ENCODE peak calls at places on chromosomes 16 and 17, in six cellular contexts. One of them, this sample, is unnamed.
A peak's percentile ranks its signal among the peaks of the same experiment; 100 is the strongest.

GRCh38 chr16:81709369-81709900 is 69.7 kb upstream of the PLCG2 start:
- DNase-seq in AG10803: no peak
- DNase-seq in upper lobe of right lung: peak; percentile 54
- DNase-seq in tibial nerve: no peak
- DNase-seq in kidney epithelial cell: no peak
- DNase-seq in lung: no peak
- DNase-seq in this sample: no peak

GRCh38 chr16:48540222-48540900 is 69.6 kb downstream of the N4BP1 start:
- DNase-seq in AG10803: no peak
- DNase-seq in upper lobe of right lung: no peak
- DNase-seq in tibial nerve: no peak
- DNase-seq in kidney epithelial cell: no peak
- DNase-seq in lung: no peak
- DNase-seq in this sample: no peak

GRCh38 chr17:73645050-73645871 is 1.0 kb upstream of the SDK2 start:
- DNase-seq in AG10803: peak; percentile 32
- DNase-seq in upper lobe of right lung: peak; percentile 68
- DNase-seq in tibial nerve: no peak
- DNase-seq in kidney epithelial cell: no peak
- DNase-seq in lung: no peak
- DNase-seq in this sample: no peak

GRCh38 chr17:78624461-78625216 is 47.4 kb upstream of the DNAH17 start:
- DNase-seq in AG10803: no peak
- DNase-seq in upper lobe of right lung: no peak
- DNase-seq in tibial nerve: no peak
- DNase-seq in kidney epithelial cell: no peak
- DNase-seq in lung: no peak
- DNase-seq in this sample: no peak

GRCh38 chr17:10738516-10739258 is 8.9 kb upstream of the TMEM220 start:
- DNase-seq in AG10803: no peak
- DNase-seq in upper lobe of right lung: no peak
- DNase-seq in tibial nerve: no peak
- DNase-seq in kidney epithelial cell: no peak
- DNase-seq in lung: no peak
- DNase-seq in this sample: no peak

GRCh38 chr17:11944587-11944986 is 52.7 kb downstream of the ZNF18 start:
- DNase-seq in AG10803: no peak
- DNase-seq in upper lobe of right lung: no peak
- DNase-seq in tibial nerve: no peak
- DNase-seq in kidney epithelial cell: no peak
- DNase-seq in lung: no peak
- DNase-seq in this sample: no peak

GRCh38 chr17:65656390-65657250 is 95.2 kb upstream of the AXIN2 start:
- DNase-seq in AG10803: no peak
- DNase-seq in upper lobe of right lung: no peak
- DNase-seq in tibial nerve: no peak
- DNase-seq in kidney epithelial cell: no peak
- DNase-seq in lung: no peak
- DNase-seq in this sample: peak; percentile 21

GRCh38 chr17:27747462-27748359 is 52.6 kb downstream of the NOS2 start:
- DNase-seq in AG10803: no peak
- DNase-seq in upper lobe of right lung: no peak
- DNase-seq in tibial nerve: no peak
- DNase-seq in kidney epithelial cell: no peak
- DNase-seq in lung: no peak
- DNase-seq in this sample: no peak

GRCh38 chr17:28258347-28258887 is 60.6 kb upstream of the TMEM97 start:
- DNase-seq in AG10803: no peak
- DNase-seq in upper lobe of right lung: no peak
- DNase-seq in tibial nerve: no peak
- DNase-seq in kidney epithelial cell: no peak
- DNase-seq in lung: no peak
- DNase-seq in this sample: no peak

DNA sequence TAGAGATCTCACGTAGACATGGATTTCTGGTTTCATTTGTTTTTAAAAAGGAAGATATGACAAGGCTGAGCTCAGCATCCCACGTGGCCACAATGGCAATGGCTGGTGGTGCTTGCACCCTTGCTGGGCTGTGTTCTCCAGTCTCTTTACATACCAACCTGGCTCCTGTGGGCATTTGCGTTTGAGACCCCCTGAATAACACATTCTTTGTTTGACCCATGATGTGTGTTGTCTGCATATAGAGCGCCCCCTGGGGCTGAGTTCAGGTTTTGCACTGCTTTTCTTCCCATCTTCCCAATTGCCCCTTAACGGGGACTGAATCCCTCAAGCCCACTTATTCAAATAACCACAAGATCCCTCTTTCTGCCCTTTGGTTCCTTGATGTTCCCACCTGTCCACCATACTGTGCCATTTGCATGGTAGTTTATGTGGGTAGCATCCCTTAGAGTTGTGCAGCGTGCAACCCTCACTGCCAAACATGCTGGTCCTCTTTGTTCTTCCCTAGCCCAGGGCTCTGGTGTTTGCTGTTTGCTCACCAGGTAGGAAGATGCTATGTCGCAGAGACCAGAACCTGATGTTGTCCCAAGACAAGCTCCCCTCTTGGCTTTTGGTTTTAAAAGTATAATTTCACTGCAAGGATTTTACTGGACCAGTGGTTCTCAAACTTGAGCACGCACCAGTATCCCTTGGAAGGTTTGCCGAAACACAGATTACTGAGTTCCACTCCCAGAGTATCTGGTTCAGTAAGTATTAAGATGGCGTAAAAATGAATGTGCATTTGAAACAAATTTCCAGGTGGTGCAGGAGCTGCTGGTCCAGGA is 38.5 kb upstream of the NKD1 start:
- DNase-seq in AG10803: peak; percentile 6
- DNase-seq in upper lobe of right lung: no peak
- DNase-seq in tibial nerve: no peak
- DNase-seq in kidney epithelial cell: no peak
- DNase-seq in lung: no peak
- DNase-seq in this sample: no peak
- TF ChIP-seq CTCF in AG10803: peak; percentile 77
- TF ChIP-seq CTCF in upper lobe of right lung: peak; percentile 64
- TF ChIP-seq CTCF in tibial nerve: no peak
- TF ChIP-seq CTCF in kidney epithelial cell: peak; percentile 72
- TF ChIP-seq CTCF in lung: no peak
- TF ChIP-seq CTCF in this sample: peak; percentile 95

DNA sequence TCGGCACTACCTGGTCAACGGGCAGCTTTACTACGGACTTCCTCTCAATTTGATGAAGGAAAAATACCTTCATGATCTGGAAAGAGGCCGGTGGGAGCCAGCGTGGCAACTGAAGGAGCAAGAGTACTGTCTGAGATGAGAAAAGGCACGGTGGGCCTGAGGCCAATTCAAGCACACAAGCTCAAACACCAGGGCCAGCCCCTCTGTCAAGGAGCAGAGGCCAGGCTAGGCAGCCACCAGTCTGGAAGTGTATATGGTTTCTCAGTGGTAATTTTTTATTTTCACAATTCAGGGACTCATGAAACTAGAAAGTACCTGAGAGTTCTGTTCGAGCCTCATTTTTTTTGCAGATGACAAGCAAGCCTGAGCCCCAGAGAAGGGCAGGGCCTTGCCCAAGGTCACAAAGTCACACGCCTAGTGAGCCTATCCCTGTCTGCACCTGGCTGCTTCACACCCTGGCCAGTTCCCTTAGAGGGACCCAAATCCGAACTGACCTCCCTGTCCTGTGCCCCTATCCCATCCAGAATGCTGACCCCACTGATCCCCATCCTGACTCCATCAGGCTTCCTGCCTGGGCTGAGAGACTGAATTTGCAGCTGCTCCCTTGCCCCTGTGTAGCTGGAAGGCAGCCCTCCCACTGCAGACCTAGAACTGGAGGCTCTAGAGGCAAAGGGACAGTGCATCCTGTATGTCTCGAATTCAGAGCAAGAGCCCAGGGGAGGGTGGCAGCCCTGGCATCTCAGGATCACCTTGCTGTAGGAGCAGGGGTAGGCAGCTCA is 4.8 kb upstream of the TBX2 start:
- DNase-seq in AG10803: no peak
- DNase-seq in upper lobe of right lung: no peak
- DNase-seq in tibial nerve: no peak
- DNase-seq in kidney epithelial cell: no peak
- DNase-seq in lung: no peak
- DNase-seq in this sample: no peak
- H3K4me3 ChIP-seq in AG10803: no peak overlapping the region
- H3K4me3 ChIP-seq in upper lobe of right lung: peak overlapping the region; percentile 65
- H3K4me3 ChIP-seq in tibial nerve: no peak overlapping the region
- H3K4me3 ChIP-seq in kidney epithelial cell: no peak overlapping the region
- H3K4me3 ChIP-seq in lung: no peak overlapping the region
- H3K4me3 ChIP-seq in this sample: no peak overlapping the region

GRCh38 chr17:35917519-35918213 is 12.9 kb downstream of the RDM1 start:
- DNase-seq in AG10803: no peak
- DNase-seq in upper lobe of right lung: no peak
- DNase-seq in tibial nerve: no peak
- DNase-seq in kidney epithelial cell: no peak
- DNase-seq in lung: no peak
- DNase-seq in this sample: no peak
- TF ChIP-seq CTCF in AG10803: no peak
- TF ChIP-seq CTCF in upper lobe of right lung: no peak
- TF ChIP-seq CTCF in tibial nerve: no peak
- TF ChIP-seq CTCF in kidney epithelial cell: no peak
- TF ChIP-seq CTCF in lung: no peak
- TF ChIP-seq CTCF in this sample: no peak

GRCh38 chr17:13977837-13978236 is 91.5 kb upstream of the COX10 start:
- DNase-seq in AG10803: no peak
- DNase-seq in upper lobe of right lung: no peak
- DNase-seq in tibial nerve: no peak
- DNase-seq in kidney epithelial cell: no peak
- DNase-seq in lung: no peak
- DNase-seq in this sample: no peak
- H3K4me3 ChIP-seq in AG10803: no peak overlapping the region
- H3K4me3 ChIP-seq in upper lobe of right lung: no peak overlapping the region
- H3K4me3 ChIP-seq in tibial nerve: no peak overlapping the region
- H3K4me3 ChIP-seq in kidney epithelial cell: no peak overlapping the region
- H3K4me3 ChIP-seq in lung: no peak overlapping the region
- H3K4me3 ChIP-seq in this sample: no peak overlapping the region

DNA sequence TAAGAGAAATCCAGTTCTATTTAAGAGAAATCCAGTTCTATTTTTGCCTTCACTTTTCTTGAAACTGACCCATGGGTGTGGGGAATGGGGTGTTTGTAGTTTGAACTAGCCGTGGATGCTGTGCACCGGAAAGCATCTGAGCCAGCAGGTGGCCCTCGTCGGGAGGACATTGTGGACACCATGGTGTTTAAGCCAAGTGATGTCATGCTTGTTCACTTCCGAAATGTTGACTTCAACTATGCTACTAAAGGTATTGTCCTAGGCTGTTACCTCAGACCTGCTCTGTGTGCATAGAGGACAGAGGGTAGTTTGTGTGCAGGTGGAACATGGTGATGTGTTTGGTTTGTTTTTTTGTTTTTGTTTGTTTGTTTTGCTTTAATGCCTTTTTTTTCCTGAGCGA is 3.3 kb downstream of the ATXN2L start:
- DNase-seq in AG10803: no peak
- DNase-seq in upper lobe of right lung: no peak
- DNase-seq in tibial nerve: no peak
- DNase-seq in kidney epithelial cell: no peak
- DNase-seq in lung: no peak
- DNase-seq in this sample: no peak
- TF ChIP-seq CTCF in AG10803: peak; percentile 19
- TF ChIP-seq CTCF in upper lobe of right lung: no peak
- TF ChIP-seq CTCF in tibial nerve: no peak
- TF ChIP-seq CTCF in kidney epithelial cell: no peak
- TF ChIP-seq CTCF in lung: no peak
- TF ChIP-seq CTCF in this sample: no peak

GRCh38 chr16:68384293-68385255 is 63.7 kb downstream of the SMPD3 start:
- DNase-seq in AG10803: no peak
- DNase-seq in upper lobe of right lung: no peak
- DNase-seq in tibial nerve: no peak
- DNase-seq in kidney epithelial cell: no peak
- DNase-seq in lung: no peak
- DNase-seq in this sample: no peak

GRCh38 chr16:68388124-68388523 is 60.2 kb downstream of the SMPD3 start:
- DNase-seq in AG10803: no peak
- DNase-seq in upper lobe of right lung: no peak
- DNase-seq in tibial nerve: no peak
- DNase-seq in kidney epithelial cell: no peak
- DNase-seq in lung: no peak
- DNase-seq in this sample: no peak

GRCh38 chr16:68385371-68385770 is 62.9 kb downstream of the SMPD3 start:
- DNase-seq in AG10803: no peak
- DNase-seq in upper lobe of right lung: no peak
- DNase-seq in tibial nerve: no peak
- DNase-seq in kidney epithelial cell: no peak
- DNase-seq in lung: no peak
- DNase-seq in this sample: no peak

GRCh38 chr16:68387301-68387700 is 61.0 kb downstream of the SMPD3 start:
- DNase-seq in AG10803: no peak
- DNase-seq in upper lobe of right lung: no peak
- DNase-seq in tibial nerve: no peak
- DNase-seq in kidney epithelial cell: no peak
- DNase-seq in lung: no peak
- DNase-seq in this sample: no peak

DNA sequence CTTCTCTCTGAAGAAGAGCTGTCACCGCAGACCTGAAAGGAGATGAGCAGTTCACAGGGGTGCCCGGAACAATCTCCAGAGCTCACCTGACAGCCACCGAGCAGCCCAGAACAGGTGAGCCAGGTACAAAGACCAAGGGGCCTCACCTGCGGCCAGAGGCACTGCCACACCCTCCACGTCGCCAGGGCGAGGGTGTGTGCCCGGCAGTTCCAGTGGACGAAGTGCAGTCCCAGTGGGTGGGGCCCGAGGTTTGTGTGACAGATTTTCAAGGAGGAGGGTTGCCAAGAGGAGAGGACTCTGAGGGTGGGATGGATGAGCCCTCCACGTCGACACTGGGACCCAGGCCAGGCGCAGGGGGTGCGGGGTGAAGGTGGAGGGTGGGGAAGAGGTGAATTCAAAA is 61.7 kb downstream of the SMPD3 start:
- DNase-seq in AG10803: no peak
- DNase-seq in upper lobe of right lung: no peak
- DNase-seq in tibial nerve: no peak
- DNase-seq in kidney epithelial cell: no peak
- DNase-seq in lung: no peak
- DNase-seq in this sample: no peak
- H3K4me3 ChIP-seq in AG10803: no peak overlapping the region
- H3K4me3 ChIP-seq in upper lobe of right lung: no peak overlapping the region
- H3K4me3 ChIP-seq in tibial nerve: peak overlapping the region; percentile 18
- H3K4me3 ChIP-seq in kidney epithelial cell: no peak overlapping the region
- H3K4me3 ChIP-seq in lung: no peak overlapping the region
- H3K4me3 ChIP-seq in this sample: no peak overlapping the region

GRCh38 chr17:1532836-1533602 is 16.6 kb upstream of the INPP5K start:
- DNase-seq in AG10803: no peak
- DNase-seq in upper lobe of right lung: no peak
- DNase-seq in tibial nerve: no peak
- DNase-seq in kidney epithelial cell: no peak
- DNase-seq in lung: no peak
- DNase-seq in this sample: no peak
- TF ChIP-seq CTCF in AG10803: peak; percentile 33
- TF ChIP-seq CTCF in upper lobe of right lung: peak; percentile 37
- TF ChIP-seq CTCF in tibial nerve: no peak
- TF ChIP-seq CTCF in kidney epithelial cell: peak; percentile 20
- TF ChIP-seq CTCF in lung: peak; percentile 2
- TF ChIP-seq CTCF in this sample: peak; percentile 56

This sample was measured in GM12864.